ENCODE peak calls at places on chromosomes 4 and X, in eight cellular contexts. U is astrocyte of the spinal cord, P is WERI-Rb-1, T is IMR-90, L is fibroblast of mammary gland, G is BJ, N is lower leg skin, I is aorta. J is an unnamed sample.

GRCh38 chr4:159428975-159429692 is 326.3 kb downstream of the RAPGEF2 start:
- DNase-seq in U (no peak), P (no peak), T (no peak), L (no peak), G (no peak), N (no peak), I (no peak), J (no peak)

GRCh38 chrX:133929836-133930464 is 55.4 kb downstream of the GPC3 start:
- DNase-seq in U (no peak), P (no peak), T (no peak), L (no peak), G (no peak), N (no peak), I (no peak), J (no peak)

GRCh38 chrX:144798972-144799371 is 448.3 kb upstream of the SPANXN1 start:
- DNase-seq in U (no peak), P (no peak), T (no peak), L (no peak), G (no peak), N (no peak), I (no peak), J (no peak)

GRCh38 chr4:158884280-158884679 is 115.5 kb downstream of the FNIP2 start:
- DNase-seq in U (peak), P (no peak), T (no peak), L (peak), G (no peak), N (no peak), I (no peak), J (no peak)

GRCh38 chrX:131577999-131578734 is 34.3 kb downstream of the OR13H1 start:
- DNase-seq in U (no peak), P (no peak), T (no peak), L (no peak), G (no peak), N (no peak), I (no peak), J (no peak)

GRCh38 chrX:48945517-48946348 is 11.7 kb downstream of the OTUD5 start:
- DNase-seq in U (peak), P (peak), T (peak), L (peak), G (no peak), N (no peak), I (no peak), J (no peak)

GRCh38 chrX:151789179-151789800 is 54.7 kb downstream of the CNGA2 start:
- DNase-seq in U (peak), P (no peak), T (peak), L (peak), G (peak), N (no peak), I (peak), J (peak)

GRCh38 chr4:76984127-76984526 is 34.6 kb downstream of the SEPTIN11 start:
- DNase-seq in U (peak), P (no peak), T (peak), L (peak), G (no peak), N (no peak), I (no peak), J (no peak)

GRCh38 chr4:97500423-97500822 is 642.9 kb downstream of the STPG2 start:
- DNase-seq in U (no peak), P (no peak), T (no peak), L (no peak), G (no peak), N (no peak), I (no peak), J (no peak)

GRCh38 chrX:81537723-81538122 is 335.8 kb downstream of the SH3BGRL start:
- DNase-seq in U (no peak), P (no peak), T (no peak), L (no peak), G (no peak), N (no peak), I (no peak), J (no peak)

GRCh38 chr4:6177587-6178197 is 22.7 kb downstream of the JAKMIP1 start:
- DNase-seq in U (no peak), P (peak), T (no peak), L (no peak), G (no peak), N (no peak), I (peak), J (no peak)

GRCh38 chr4:184267206-184267608 is 49.5 kb upstream of the ENPP6 start:
- DNase-seq in U (no peak), P (no peak), T (no peak), L (no peak), G (no peak), N (peak), I (no peak), J (no peak)

GRCh38 chr4:13355036-13355910 is 128.9 kb downstream of the RAB28 start:
- DNase-seq in U (peak), P (no peak), T (peak), L (peak), G (no peak), N (no peak), I (no peak), J (no peak)

GRCh38 chrX:132231587-132231986 is 12.3 kb upstream of the RAP2C start:
- DNase-seq in U (no peak), P (no peak), T (no peak), L (peak), G (no peak), N (no peak), I (no peak), J (no peak)

GRCh38 chrX:155115174-155115830 is 44.0 kb downstream of the BRCC3 start:
- DNase-seq in U (no peak), P (no peak), T (no peak), L (no peak), G (no peak), N (no peak), I (no peak), J (no peak)

GRCh38 chr4:107036602-107037151 is 564 bp upstream of the DKK2 start:
- DNase-seq in U (no peak), P (peak), T (no peak), L (no peak), G (no peak), N (no peak), I (no peak), J (no peak)
- H3K4me3 ChIP-seq in U (peak), P (peak), T (peak), L (peak), G (peak), N (peak), I (peak), J (peak)

GRCh38 chr4:152676052-152676854 is 3.5 kb downstream of the TMEM154 start:
- DNase-seq in U (no peak), P (no peak), T (no peak), L (no peak), G (no peak), N (no peak), I (no peak), J (no peak)

GRCh38 chr4:152679414-152680281 is at the start of gene TMEM154:
- DNase-seq in U (peak), P (no peak), T (peak), L (peak), G (no peak), N (peak), I (peak), J (no peak)

GRCh38 chr4:152680988-152681731 is 1.4 kb upstream of the TMEM154 start:
- DNase-seq in U (peak), P (no peak), T (peak), L (peak), G (no peak), N (no peak), I (no peak), J (no peak)

GRCh38 chr4:152682143-152682542 is 2.3 kb upstream of the TMEM154 start:
- DNase-seq in U (no peak), P (no peak), T (no peak), L (no peak), G (no peak), N (no peak), I (no peak), J (no peak)

DNA sequence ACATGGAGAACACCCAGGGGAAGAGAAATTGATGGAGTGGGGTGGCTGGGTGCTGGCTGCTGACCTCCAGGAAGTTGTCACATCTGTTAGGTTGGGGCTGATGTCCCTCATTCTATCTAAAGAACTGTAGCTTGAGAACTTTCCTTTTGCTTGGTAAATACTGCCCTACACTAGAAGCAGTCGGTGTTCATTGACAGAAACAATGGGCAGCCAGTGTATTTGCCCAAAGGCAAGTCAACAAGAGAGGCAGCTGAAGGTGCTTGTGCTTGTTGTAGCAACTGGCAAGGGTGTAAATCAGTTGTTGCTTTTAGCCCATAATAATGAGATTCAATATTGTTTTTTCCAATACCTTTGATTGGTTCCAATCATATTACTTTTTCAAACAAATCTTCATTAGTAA is 956 bp downstream of the TMEM154 start:
- DNase-seq in U (no peak), P (no peak), T (no peak), L (no peak), G (no peak), N (no peak), I (no peak), J (no peak)
- H3K4me3 ChIP-seq in U (no peak), P (no peak), T (no peak), L (peak), G (no peak), N (no peak), I (no peak), J (no peak)

GRCh38 chrX:386768-387575 is at the start of gene PPP2R3B:
- DNase-seq in U (peak), P (peak), T (peak), L (peak), G (peak), N (peak), I (peak), J (peak)

GRCh38 chrX:389021-389441 is 2.3 kb upstream of the PPP2R3B start:
- DNase-seq in U (peak), P (no peak), T (no peak), L (no peak), G (no peak), N (no peak), I (no peak), J (no peak)

GRCh38 chrX:390459-390858 is 3.8 kb upstream of the PPP2R3B start:
- DNase-seq in U (no peak), P (no peak), T (no peak), L (no peak), G (no peak), N (no peak), I (no peak), J (no peak)

GRCh38 chrX:386239-386767 is 404 bp downstream of the PPP2R3B start:
- DNase-seq in U (no peak), P (no peak), T (no peak), L (no peak), G (no peak), N (no peak), I (no peak), J (no peak)

DNA sequence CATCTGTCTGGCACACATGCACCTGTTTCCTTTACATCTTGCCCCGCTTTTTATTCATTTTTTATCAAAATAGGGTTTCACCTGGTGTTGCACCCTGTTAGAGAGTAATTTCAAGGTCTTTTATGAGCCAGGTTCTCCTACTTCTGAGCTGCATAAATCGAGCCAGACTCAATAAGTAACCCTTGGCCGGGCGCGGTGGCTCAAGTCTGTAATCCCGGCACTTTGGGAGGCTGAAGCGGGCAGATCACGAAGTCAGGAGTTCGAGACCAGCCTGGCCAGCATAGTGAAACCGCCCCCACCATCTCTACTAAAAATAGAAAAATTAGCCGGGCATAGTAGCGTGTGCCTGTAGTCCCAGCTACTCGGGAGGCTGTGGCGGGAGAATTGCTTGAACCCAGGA is 1.0 kb upstream of the PPP2R3B start:
- DNase-seq in U (no peak), P (no peak), T (no peak), L (no peak), G (no peak), N (no peak), I (no peak), J (no peak)
- H3K4me3 ChIP-seq in U (peak), P (peak), T (peak), L (peak), G (peak), N (no peak), I (no peak), J (peak)

GRCh38 chr4:94762326-94762725 is 4.6 kb downstream of the BMPR1B start:
- DNase-seq in U (no peak), P (no peak), T (no peak), L (no peak), G (no peak), N (no peak), I (no peak), J (no peak)

GRCh38 chr4:94758700-94759399 is 1.1 kb downstream of the BMPR1B start:
- DNase-seq in U (peak), P (peak), T (no peak), L (no peak), G (no peak), N (no peak), I (no peak), J (no peak)

GRCh38 chr4:94759767-94760211 is 2.0 kb downstream of the BMPR1B start:
- DNase-seq in U (no peak), P (no peak), T (no peak), L (no peak), G (no peak), N (no peak), I (no peak), J (no peak)

GRCh38 chr4:94758141-94758699 is 465 bp downstream of the BMPR1B start:
- DNase-seq in U (peak), P (peak), T (no peak), L (no peak), G (no peak), N (no peak), I (peak), J (no peak)

GRCh38 chr4:94757192-94758140 is at the start of gene BMPR1B:
- DNase-seq in U (peak), P (peak), T (peak), L (peak), G (no peak), N (no peak), I (peak), J (peak)
- H3K4me3 ChIP-seq in U (peak), P (peak), T (peak), L (peak), G (peak), N (peak), I (peak), J (peak)

GRCh38 chrX:51395807-51396728 is 63.4 kb downstream of the NUDT10 start:
- DNase-seq in U (no peak), P (no peak), T (no peak), L (no peak), G (no peak), N (no peak), I (peak), J (no peak)
- H3K4me3 ChIP-seq in U (peak), P (no peak), T (no peak), L (peak), G (peak), N (no peak), I (peak), J (no peak)

GRCh38 chrX:68284281-68284904 is 148.9 kb downstream of the OPHN1 start:
- DNase-seq in U (no peak), P (no peak), T (no peak), L (peak), G (no peak), N (no peak), I (no peak), J (no peak)
- H3K4me3 ChIP-seq in U (no peak), P (no peak), T (no peak), L (no peak), G (no peak), N (no peak), I (no peak), J (no peak)

DNA sequence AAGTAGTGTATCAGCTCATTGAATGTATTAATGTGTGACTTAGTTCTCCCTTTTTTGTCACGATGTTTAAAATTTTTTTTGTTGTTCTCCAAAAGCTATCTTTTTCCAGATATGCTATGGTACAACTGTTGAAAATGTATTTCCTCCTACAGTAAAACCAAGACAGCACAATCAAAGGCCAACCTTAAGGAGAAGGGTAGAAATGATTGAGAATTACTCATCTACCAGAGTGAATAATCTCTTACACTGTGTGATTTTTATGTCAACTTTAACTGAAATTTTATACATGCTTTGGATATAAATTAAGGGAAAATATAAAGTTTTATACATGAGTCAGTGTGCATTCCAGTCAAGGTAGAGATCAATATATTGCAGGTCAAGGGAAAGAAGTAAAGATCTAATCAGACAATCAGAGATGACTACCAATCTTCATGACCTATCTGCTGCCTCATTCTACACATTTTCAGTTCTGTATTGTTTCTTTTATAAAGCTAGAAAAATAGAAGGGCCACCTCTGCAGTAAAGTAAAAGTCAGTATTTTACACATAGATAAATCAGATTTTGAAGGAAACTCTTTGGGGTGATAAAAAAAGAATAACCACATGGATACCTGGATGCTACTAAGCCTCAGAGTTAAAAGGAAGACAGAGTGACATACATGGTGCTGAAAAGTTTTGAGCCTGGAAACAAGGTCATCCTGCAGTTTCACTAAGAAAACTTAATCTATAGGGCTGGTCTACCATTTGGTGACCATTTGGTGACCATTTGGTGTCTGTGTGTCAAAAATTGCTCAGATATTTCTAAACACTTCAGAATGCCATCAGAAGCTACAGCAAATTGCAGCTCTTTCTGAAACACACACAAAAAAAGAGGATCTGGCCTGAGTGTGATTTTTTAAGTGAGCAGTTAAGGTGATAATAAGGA is 1.6 kb downstream of the FAM13A start:
- DNase-seq in U (no peak), P (no peak), T (no peak), L (peak), G (no peak), N (no peak), I (no peak), J (no peak)
- H3K4me3 ChIP-seq in U (peak), P (peak), T (peak), L (peak), G (peak), N (no peak), I (no peak), J (no peak)

DNA sequence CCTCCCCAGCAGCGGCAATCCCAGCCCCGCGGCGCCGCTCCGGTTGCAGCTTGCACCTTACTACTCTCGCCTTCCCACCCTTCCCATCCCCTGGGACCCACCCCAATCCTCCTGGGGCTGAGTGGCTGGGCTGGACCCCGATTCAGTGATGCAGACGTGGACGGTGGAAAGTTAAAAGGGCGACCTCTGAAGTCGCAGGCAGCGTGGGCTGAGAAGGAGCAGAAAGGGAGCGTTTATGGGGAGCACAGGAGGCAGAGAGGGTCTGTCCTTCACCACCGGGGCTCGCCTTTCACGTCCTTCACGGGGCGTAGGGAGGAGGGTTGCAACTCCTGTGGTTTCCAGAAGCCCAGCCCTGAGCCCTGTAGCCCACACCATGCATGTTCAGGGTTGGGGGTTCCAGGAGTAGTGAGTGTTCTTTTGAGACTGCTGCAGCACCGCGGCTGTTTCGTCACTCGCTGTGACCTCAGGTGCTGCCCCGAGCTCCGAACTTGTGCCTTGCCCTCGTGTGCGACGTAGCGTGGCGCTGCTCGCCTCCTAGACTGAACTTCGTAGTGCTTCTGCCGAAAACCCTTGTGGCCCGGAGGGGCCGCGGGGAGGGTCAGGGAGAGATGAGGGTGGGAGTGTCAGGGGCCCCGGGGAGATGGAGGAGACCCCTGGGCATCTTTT is 1.5 kb downstream of the NHS start:
- DNase-seq in U (peak), P (no peak), T (no peak), L (peak), G (no peak), N (no peak), I (peak), J (no peak)
- H3K4me3 ChIP-seq in U (peak), P (peak), T (peak), L (peak), G (peak), N (peak), I (peak), J (peak)

DNA sequence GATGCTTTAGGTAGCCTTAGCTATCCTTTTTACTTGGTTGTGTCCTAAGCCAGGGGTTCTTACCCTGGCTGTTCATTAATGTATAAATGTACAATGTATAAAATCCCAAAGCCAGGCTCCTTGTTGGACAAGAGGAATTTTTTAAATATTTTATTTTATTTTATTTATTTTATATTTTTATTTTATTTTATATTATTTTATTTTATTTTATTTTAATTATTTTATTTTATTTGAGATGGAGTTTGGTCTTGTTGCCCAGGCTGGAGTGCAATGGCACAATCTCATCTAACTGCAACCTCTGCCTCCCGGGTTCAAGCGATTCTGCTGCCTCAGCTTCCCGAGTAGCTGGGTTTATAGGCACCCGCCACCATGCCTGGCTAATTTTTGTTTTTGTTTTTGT is 8.1 kb upstream of the SLC2A9 start:
- DNase-seq in U (no peak), P (no peak), T (no peak), L (no peak), G (no peak), N (peak), I (peak), J (no peak)
- H3K4me3 ChIP-seq in U (no peak), P (no peak), T (no peak), L (no peak), G (no peak), N (no peak), I (no peak), J (no peak)